ENCODE peak calls at places on chromosome 10, in four cellular contexts. One of them, this sample, is unnamed. For H3K36me3 and H3K4me1, the result is how much of the 10 kb centered on the place peaks cover.

GRCh38 chr10:128429835-128430513 is 303.8 kb upstream of the MKI67 start:
- DNase-seq in cardiac muscle cell: no peak
- DNase-seq in left ventricle myocardium inferior: no peak
- DNase-seq in psoas muscle: no peak
- DNase-seq in this sample: no peak

GRCh38 chr10:133384071-133384470 is 5.0 kb downstream of the PAOX start:
- DNase-seq in cardiac muscle cell: no peak
- DNase-seq in left ventricle myocardium inferior: no peak
- DNase-seq in psoas muscle: no peak
- DNase-seq in this sample: no peak

GRCh38 chr10:89522463-89522862 is 12.9 kb downstream of the SLC16A12 start:
- DNase-seq in cardiac muscle cell: no peak
- DNase-seq in left ventricle myocardium inferior: no peak
- DNase-seq in psoas muscle: no peak
- DNase-seq in this sample: no peak

GRCh38 chr10:81725851-81726250 is 149.1 kb upstream of the NRG3 start:
- DNase-seq in cardiac muscle cell: no peak
- DNase-seq in left ventricle myocardium inferior: no peak
- DNase-seq in psoas muscle: no peak
- DNase-seq in this sample: no peak

GRCh38 chr10:130820880-130821482 is 490.5 kb downstream of the TCERG1L start:
- DNase-seq in cardiac muscle cell: no peak
- DNase-seq in left ventricle myocardium inferior: no peak
- DNase-seq in psoas muscle: no peak
- DNase-seq in this sample: peak

GRCh38 chr10:78548369-78548985 is 514.8 kb downstream of the RPS24 start:
- DNase-seq in cardiac muscle cell: no peak
- DNase-seq in left ventricle myocardium inferior: no peak
- DNase-seq in psoas muscle: no peak
- DNase-seq in this sample: no peak

GRCh38 chr10:77090381-77091356 is 546.9 kb downstream of the KCNMA1 start:
- DNase-seq in cardiac muscle cell: no peak
- DNase-seq in left ventricle myocardium inferior: no peak
- DNase-seq in psoas muscle: no peak
- DNase-seq in this sample: no peak

GRCh38 chr10:124698560-124699470 is 45.4 kb downstream of the FAM53B start:
- DNase-seq in cardiac muscle cell: no peak
- DNase-seq in left ventricle myocardium inferior: no peak
- DNase-seq in psoas muscle: peak
- DNase-seq in this sample: no peak

GRCh38 chr10:77176224-77176623 is 461.4 kb downstream of the KCNMA1 start:
- DNase-seq in cardiac muscle cell: no peak
- DNase-seq in left ventricle myocardium inferior: no peak
- DNase-seq in psoas muscle: no peak
- DNase-seq in this sample: no peak

GRCh38 chr10:31136951-31137885 is 105.6 kb upstream of the ZNF438 start:
- DNase-seq in cardiac muscle cell: peak
- DNase-seq in left ventricle myocardium inferior: no peak
- DNase-seq in psoas muscle: no peak
- DNase-seq in this sample: peak

GRCh38 chr10:110530131-110530831 is 32.6 kb downstream of the DUSP5 start:
- DNase-seq in cardiac muscle cell: peak
- DNase-seq in left ventricle myocardium inferior: peak
- DNase-seq in psoas muscle: peak
- DNase-seq in this sample: no peak

GRCh38 chr10:17586741-17587720 is 30.1 kb downstream of the HACD1 start:
- DNase-seq in cardiac muscle cell: peak
- DNase-seq in left ventricle myocardium inferior: no peak
- DNase-seq in psoas muscle: no peak
- DNase-seq in this sample: no peak

GRCh38 chr10:13834581-13835286 is 248.0 kb downstream of the PRPF18 start:
- DNase-seq in cardiac muscle cell: peak
- DNase-seq in left ventricle myocardium inferior: no peak
- DNase-seq in psoas muscle: no peak
- DNase-seq in this sample: peak

GRCh38 chr10:64648915-64649314 is 1127.7 kb downstream of the REEP3 start:
- DNase-seq in cardiac muscle cell: no peak
- DNase-seq in left ventricle myocardium inferior: no peak
- DNase-seq in psoas muscle: no peak
- DNase-seq in this sample: no peak

DNA sequence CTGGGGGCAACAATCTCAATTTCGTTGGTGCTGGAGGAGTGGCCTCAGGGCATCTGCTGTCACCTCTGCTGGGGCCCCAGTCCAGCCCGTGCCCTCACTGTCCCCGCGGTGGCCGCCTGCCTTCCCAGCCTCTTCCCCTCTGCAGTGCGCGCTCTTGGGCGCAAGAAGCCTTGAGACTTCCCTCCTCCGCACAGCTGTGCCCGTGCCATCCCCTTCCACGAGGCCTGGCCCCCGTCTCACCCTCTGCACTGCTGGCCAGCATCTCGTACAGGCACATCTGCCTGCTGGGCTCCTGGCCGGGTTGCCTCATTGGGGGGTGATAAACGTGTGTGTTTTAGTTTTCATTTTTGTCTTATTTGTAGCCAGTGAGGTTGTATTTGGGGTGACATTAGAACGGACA is 14.0 kb downstream of the IDI2 start:
- DNase-seq in cardiac muscle cell: no peak
- DNase-seq in left ventricle myocardium inferior: no peak
- DNase-seq in psoas muscle: no peak
- DNase-seq in this sample: peak
- H3K36me3 ChIP-seq in cardiac muscle cell: half or more
- H3K36me3 ChIP-seq in left ventricle myocardium inferior: half or more
- H3K36me3 ChIP-seq in psoas muscle: half or more
- H3K36me3 ChIP-seq in this sample: half or more

GRCh38 chr10:47296111-47296894 is 3.7 kb upstream of the GDF10 start:
- DNase-seq in cardiac muscle cell: no peak
- DNase-seq in left ventricle myocardium inferior: no peak
- DNase-seq in psoas muscle: no peak
- DNase-seq in this sample: no peak
- H3K27ac ChIP-seq in cardiac muscle cell: no peak
- H3K27ac ChIP-seq in left ventricle myocardium inferior: no peak
- H3K27ac ChIP-seq in psoas muscle: no peak
- H3K27ac ChIP-seq in this sample: no peak

GRCh38 chr10:122575776-122576175 is 15.2 kb downstream of the DMBT1 start:
- DNase-seq in cardiac muscle cell: no peak
- DNase-seq in left ventricle myocardium inferior: no peak
- DNase-seq in psoas muscle: peak
- DNase-seq in this sample: no peak
- H3K4me1 ChIP-seq in cardiac muscle cell: under half
- H3K4me1 ChIP-seq in left ventricle myocardium inferior: under half
- H3K4me1 ChIP-seq in psoas muscle: under half
- H3K4me1 ChIP-seq in this sample: under half

GRCh38 chr10:125822878-125823662 is at the start of the genes BCCIP and UROS:
- DNase-seq in cardiac muscle cell: peak
- DNase-seq in left ventricle myocardium inferior: peak
- DNase-seq in psoas muscle: peak
- DNase-seq in this sample: peak

GRCh38 chr10:125823663-125824251 is 411 bp downstream of the BCCIP start:
- DNase-seq in cardiac muscle cell: no peak
- DNase-seq in left ventricle myocardium inferior: no peak
- DNase-seq in psoas muscle: no peak
- DNase-seq in this sample: no peak

GRCh38 chr10:125824736-125825135 is 1.4 kb downstream of the BCCIP start:
- DNase-seq in cardiac muscle cell: no peak
- DNase-seq in left ventricle myocardium inferior: no peak
- DNase-seq in psoas muscle: no peak
- DNase-seq in this sample: no peak

GRCh38 chr10:125827133-125827532 is 3.8 kb downstream of the BCCIP start:
- DNase-seq in cardiac muscle cell: no peak
- DNase-seq in left ventricle myocardium inferior: no peak
- DNase-seq in psoas muscle: no peak
- DNase-seq in this sample: no peak

GRCh38 chr10:125828311-125828710 is 5.0 kb downstream of the BCCIP start:
- DNase-seq in cardiac muscle cell: no peak
- DNase-seq in left ventricle myocardium inferior: no peak
- DNase-seq in psoas muscle: no peak
- DNase-seq in this sample: no peak
- H3K36me3 ChIP-seq in cardiac muscle cell: under half
- H3K36me3 ChIP-seq in left ventricle myocardium inferior: half or more
- H3K36me3 ChIP-seq in psoas muscle: half or more
- H3K36me3 ChIP-seq in this sample: half or more

GRCh38 chr10:71712170-71712569 is 7.4 kb downstream of the C10orf105 start:
- DNase-seq in cardiac muscle cell: no peak
- DNase-seq in left ventricle myocardium inferior: no peak
- DNase-seq in psoas muscle: peak
- DNase-seq in this sample: no peak
- H3K27ac ChIP-seq in cardiac muscle cell: no peak
- H3K27ac ChIP-seq in left ventricle myocardium inferior: peak
- H3K27ac ChIP-seq in psoas muscle: peak
- H3K27ac ChIP-seq in this sample: peak

This sample was measured in right atrium auricular region.